ENCODE peak calls at places on chromosomes 16 and 17, in four cellular contexts. M, Y, N and I are unnamed samples.
A peak's percentile ranks its signal among the peaks of the same experiment; 100 is the strongest.

GRCh38 chr17:41863074-41863843 is 2.0 kb downstream of the KLHL11 start:
- DNase-seq in M (no peak), Y (no peak), N (no peak), I (no peak)

GRCh38 chr16:70320121-70320520 is 21.1 kb downstream of the DDX19B start:
- DNase-seq in M (no peak), Y (no peak), N (no peak), I (no peak)

GRCh38 chr17:17127156-17127555 is 79.0 kb downstream of the PLD6 start:
- DNase-seq in M (no peak), Y (no peak), N (no peak), I (no peak)

GRCh38 chr17:59565959-59566324 is 532 bp downstream of the DHX40 start:
- DNase-seq in M (peak; percentile 53), Y (peak; percentile 68), N (no peak), I (peak; percentile 75)

GRCh38 chr16:53041196-53041977 is 11.3 kb downstream of the CHD9NB start:
- DNase-seq in M (no peak), Y (no peak), N (no peak), I (no peak)

GRCh38 chr17:36755586-36755985 is 154.2 kb downstream of the MRM1 start:
- DNase-seq in M (no peak), Y (peak; percentile 63), N (no peak), I (peak; percentile 8)

GRCh38 chr16:86777098-86777946 is 199.0 kb downstream of the FOXL1 start:
- DNase-seq in M (no peak), Y (no peak), N (no peak), I (no peak)

GRCh38 chr17:44039829-44040635 is 25.3 kb upstream of the TMEM101 start:
- DNase-seq in M (no peak), Y (no peak), N (no peak), I (no peak)

GRCh38 chr17:9095390-9095789 is 74.1 kb downstream of the NTN1 start:
- DNase-seq in M (no peak), Y (no peak), N (no peak), I (no peak)

GRCh38 chr16:9612267-9612666 is 520.8 kb downstream of the HAPSTR1 start:
- DNase-seq in M (no peak), Y (no peak), N (no peak), I (no peak)

GRCh38 chr16:85328665-85329058 is 216.4 kb upstream of the CIBAR2 start:
- DNase-seq in M (no peak), Y (peak; percentile 66), N (no peak), I (no peak)

GRCh38 chr16:85403693-85404092 is 209.4 kb upstream of the GSE1 start:
- DNase-seq in M (no peak), Y (no peak), N (no peak), I (no peak)

GRCh38 chr16:17544785-17545184 is 74.0 kb upstream of the XYLT1 start:
- DNase-seq in M (no peak), Y (peak; percentile 71), N (no peak), I (no peak)

GRCh38 chr16:57622361-57623250 is 5.8 kb upstream of the ADGRG1 start:
- DNase-seq in M (no peak), Y (no peak), N (no peak), I (no peak)

GRCh38 chr17:62637809-62638208 is 10.3 kb downstream of the MRC2 start:
- DNase-seq in M (no peak), Y (no peak), N (no peak), I (no peak)

GRCh38 chr17:5565808-5566207 is 18.5 kb downstream of the NLRP1 start:
- DNase-seq in M (no peak), Y (no peak), N (no peak), I (no peak)

DNA sequence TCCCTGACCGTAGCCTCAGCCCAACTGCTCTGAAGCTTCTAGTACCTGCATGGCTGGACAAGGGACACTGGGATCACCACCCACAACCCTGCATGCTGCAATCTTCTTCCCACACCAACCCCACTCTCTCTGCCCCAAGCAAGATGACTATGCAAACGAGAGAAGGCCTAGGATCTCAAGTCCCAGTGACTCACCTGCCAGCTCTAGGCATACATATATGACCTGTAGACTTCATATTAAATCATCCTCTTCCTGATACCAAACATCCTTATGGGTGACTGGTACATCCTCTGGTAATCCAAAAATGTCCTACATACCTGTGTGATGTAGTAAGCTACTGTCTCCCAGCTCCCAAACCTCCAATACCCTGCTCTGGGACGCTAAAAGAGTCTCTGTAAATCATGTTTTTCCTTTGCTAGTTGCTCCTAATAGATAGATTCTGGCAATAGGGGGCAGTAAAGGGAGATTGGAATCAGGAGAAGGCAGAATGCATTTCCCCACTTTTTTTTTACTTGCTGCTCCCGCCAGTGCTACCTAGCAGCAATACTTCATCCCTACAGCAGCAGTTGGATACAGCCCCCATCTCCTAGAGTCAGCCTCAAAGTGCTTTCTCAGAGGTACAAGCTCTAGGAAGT is 43.4 kb upstream of the SOX9 start:
- DNase-seq in M (no peak), Y (no peak), N (no peak), I (no peak)
- TF ChIP-seq SPI1 in M (no peak), Y (no peak), N (no peak), I (no peak)

DNA sequence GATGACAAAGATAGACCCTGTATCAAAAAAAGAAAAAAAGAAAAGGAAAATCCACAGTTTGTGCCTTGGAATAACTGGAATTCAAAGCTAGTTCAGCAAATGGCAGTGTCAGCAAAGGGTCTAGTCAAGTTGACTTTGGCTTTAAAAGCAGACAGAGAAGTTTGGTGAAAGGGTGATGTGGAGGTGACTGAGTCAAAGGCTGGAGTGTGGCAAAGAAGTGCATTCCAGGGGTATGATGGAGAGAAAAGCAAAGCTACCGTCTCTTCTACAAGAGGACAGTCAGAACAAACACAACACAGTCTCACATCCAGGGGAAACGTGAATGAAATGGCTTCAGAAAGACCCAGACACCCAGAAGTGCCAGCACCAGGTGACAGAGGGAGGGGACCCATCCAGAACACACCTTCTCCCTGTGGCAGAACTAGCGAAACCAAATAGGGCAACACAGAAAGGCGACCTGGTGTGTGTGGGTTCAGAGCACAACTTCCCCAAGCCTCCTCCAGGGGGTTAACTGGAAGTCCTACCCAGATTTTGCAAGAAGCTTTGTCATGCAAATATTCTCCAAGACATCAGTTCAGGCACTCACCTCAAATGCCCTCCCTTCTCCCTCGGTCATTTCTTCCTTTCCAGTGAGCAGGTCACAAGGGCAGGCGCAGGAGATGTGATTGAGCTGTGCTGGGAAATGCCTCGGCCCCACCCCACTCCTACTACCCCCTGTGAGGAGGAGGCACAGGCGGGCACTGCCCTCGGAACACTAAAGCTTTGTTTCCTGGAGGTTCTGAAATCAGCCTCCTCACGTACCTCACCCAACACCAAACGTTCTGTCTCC is 481.9 kb downstream of the SOX9 start:
- DNase-seq in M (no peak), Y (no peak), N (no peak), I (peak; percentile 8)
- TF ChIP-seq SPI1 in M (no peak), Y (no peak), N (no peak), I (no peak)

DNA sequence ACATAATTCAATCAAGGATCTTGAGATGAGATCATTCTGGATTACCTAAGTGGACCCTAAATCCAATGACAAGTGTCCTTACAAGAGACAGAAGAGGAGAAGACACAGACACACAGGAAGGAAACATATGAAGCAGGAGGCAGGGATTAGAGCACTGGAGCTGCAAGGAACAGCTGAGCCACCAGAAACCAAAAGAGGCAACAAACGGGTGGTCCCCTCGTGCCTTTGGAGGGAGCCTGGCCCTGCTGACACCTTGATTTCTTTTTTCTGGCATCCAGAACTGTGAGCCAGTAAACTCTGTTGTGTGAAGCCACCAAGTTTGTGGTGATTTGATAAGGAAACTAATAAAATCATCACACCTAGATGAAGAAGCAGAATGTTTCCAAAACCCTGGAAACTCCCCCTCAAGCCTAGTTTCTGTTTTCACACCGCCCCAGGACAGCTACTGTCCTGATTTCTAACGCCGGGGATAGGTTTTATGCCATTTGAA is 115.2 kb downstream of the PITPNC1 start:
- DNase-seq in M (no peak), Y (no peak), N (no peak), I (no peak)
- TF ChIP-seq SPI1 in M (no peak), Y (no peak), N (no peak), I (no peak)

DNA sequence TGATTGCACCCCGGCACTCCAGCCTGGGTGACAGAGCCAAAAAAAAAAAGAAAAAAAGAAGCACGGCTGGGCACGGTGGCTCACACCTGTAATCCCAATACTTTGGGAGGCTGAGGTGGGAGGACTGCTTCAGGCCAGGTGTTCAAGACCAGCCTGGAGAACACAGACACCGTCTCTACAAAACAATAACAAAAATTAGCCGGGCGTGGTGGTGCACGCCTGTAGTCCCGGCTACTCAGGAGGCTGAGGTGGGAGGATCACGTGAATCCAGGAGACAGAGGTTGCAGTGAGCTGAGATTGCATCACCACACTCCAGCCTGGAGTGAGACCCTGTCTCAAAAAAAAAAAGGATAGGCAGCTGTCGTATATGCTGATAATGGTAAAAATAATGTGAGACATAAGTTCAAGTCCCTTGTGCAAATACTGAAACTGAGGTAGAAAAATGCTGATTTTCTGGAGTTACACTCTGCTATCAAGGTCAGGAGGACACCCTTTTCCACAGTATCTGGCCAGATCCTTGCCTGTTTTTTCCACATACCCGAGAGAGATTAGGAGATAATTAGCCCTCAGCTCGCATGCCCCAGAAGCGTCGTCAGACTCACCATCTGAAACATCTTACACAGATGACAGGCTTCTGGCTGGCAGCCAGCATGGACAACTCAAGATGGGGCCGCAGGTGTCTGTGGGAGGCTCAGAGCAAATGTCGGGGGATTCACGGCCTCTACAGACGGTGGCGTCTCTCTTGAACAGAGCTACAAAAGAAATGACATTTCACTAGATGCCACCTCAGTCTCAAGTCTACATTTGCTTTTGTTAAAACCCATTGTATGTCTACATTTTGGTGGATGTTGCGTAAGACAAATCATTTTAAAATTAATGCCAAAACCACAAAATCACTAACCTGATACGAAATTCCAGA is 36.8 kb downstream of the WDR45B start:
- DNase-seq in M (no peak), Y (peak; percentile 58), N (no peak), I (no peak)
- TF ChIP-seq SPI1 in M (no peak), Y (no peak), N (no peak), I (no peak)